ENCODE peak calls at places on chromosomes 4 and X, in eight cellular contexts. E is activated CD4-positive, alpha-beta T cell treated with anti-CD3 and anti-CD28 coated beads, Interleukin-2, amount 10 ng/mL, durations not matched to agents 7 days and 5 days; F is SK-N-DZ; S is psoas muscle; J is left lung; K is fibroblast of lung; R is upper lobe of right lung; C is NCI-H1436. G is an unnamed sample.
A peak's percentile ranks its signal among the peaks of the same experiment; 100 is the strongest.

GRCh38 chr4:123497328-123497727 is 100.7 kb downstream of the SPRY1 start:
- DNase-seq in K (peak; percentile 28), C (no peak), J (no peak), R (no peak), E (no peak), F (no peak), S (no peak), G (no peak)

GRCh38 chrX:129744881-129745321 is 6.1 kb downstream of the XPNPEP2 start:
- DNase-seq in K (no peak), S (no peak), R (no peak), C (no peak), F (no peak), J (no peak), E (peak; percentile 55), G (no peak)

GRCh38 chrX:22203186-22203585 is 69.5 kb upstream of the CBLL2 start:
- DNase-seq in E (no peak), C (no peak), K (no peak), F (no peak), S (no peak), R (no peak), J (no peak), G (no peak)

GRCh38 chr4:160180206-160180605 is 1077.3 kb downstream of the RAPGEF2 start:
- DNase-seq in C (no peak), F (no peak), E (no peak), R (no peak), K (no peak), S (no peak), J (no peak), G (no peak)

GRCh38 chr4:141786921-141787320 is 150.5 kb downstream of the IL15 start:
- DNase-seq in F (no peak), K (no peak), R (no peak), E (no peak), J (no peak), S (no peak), C (no peak), G (no peak)

GRCh38 chrX:6660567-6661252 is 125.8 kb upstream of the VCX3A start:
- DNase-seq in R (no peak), S (no peak), F (no peak), C (no peak), J (no peak), E (no peak), K (no peak), G (no peak)

GRCh38 chr4:5933996-5934831 is 41.3 kb upstream of the CRMP1 start:
- DNase-seq in R (no peak), F (no peak), S (no peak), E (no peak), K (no peak), J (no peak), C (no peak), G (no peak)

GRCh38 chr4:1793496-1793840 is 375 bp downstream of the FGFR3 start:
- DNase-seq in C (no peak), K (no peak), E (peak; percentile 49), R (peak; percentile 79), J (no peak), F (no peak), S (no peak), G (no peak)

GRCh38 chr4:85496146-85496849 is 21.3 kb downstream of the ARHGAP24 start:
- DNase-seq in J (no peak), E (no peak), C (no peak), S (no peak), R (no peak), K (no peak), F (no peak), G (no peak)

GRCh38 chr4:101643201-101643600 is 147.3 kb upstream of the BANK1 start:
- DNase-seq in S (no peak), E (no peak), R (no peak), C (no peak), K (no peak), F (no peak), J (no peak), G (no peak)

GRCh38 chr4:8871417-8872401 is at the start of gene HMX1:
- DNase-seq in R (no peak), F (peak; percentile 88), K (no peak), S (peak; percentile 28), E (no peak), C (no peak), J (no peak), G (peak; percentile 20)

GRCh38 chr4:96483308-96484030 is 643.6 kb downstream of the PDHA2 start:
- DNase-seq in J (no peak), S (no peak), C (no peak), E (no peak), R (no peak), K (no peak), F (no peak), G (no peak)

GRCh38 chr4:137635596-137635995 is 103.3 kb upstream of the PCDH18 start:
- DNase-seq in S (no peak), E (no peak), R (no peak), F (no peak), C (no peak), K (peak; percentile 63), J (no peak), G (no peak)

GRCh38 chr4:189773909-189774308 is 166.8 kb upstream of the FRG1 start:
- DNase-seq in F (no peak), J (no peak), E (no peak), C (no peak), R (no peak), K (no peak), S (no peak), G (no peak)

GRCh38 chr4:119865389-119865788 is 201.3 kb downstream of the MAD2L1 start:
- DNase-seq in S (no peak), J (no peak), K (no peak), E (no peak), C (no peak), R (no peak), F (no peak), G (no peak)

GRCh38 chr4:48967626-48968025 is 18.4 kb upstream of the CWH43 start:
- DNase-seq in S (no peak), E (no peak), F (no peak), R (no peak), C (no peak), K (peak; percentile 6), J (no peak), G (no peak)

GRCh38 chrX:39772057-39772832 is 325.5 kb downstream of the BCOR start:
- DNase-seq in S (no peak), K (peak; percentile 28), F (no peak), J (no peak), E (peak; percentile 43), R (no peak), C (no peak), G (no peak)

GRCh38 chr4:20249333-20249732 is 2.4 kb upstream of the SLIT2 start:
- DNase-seq in R (no peak), K (peak; percentile 78), J (no peak), F (peak; percentile 52), S (no peak), E (no peak), C (no peak), G (no peak)

GRCh38 chrX:153495903-153496629 is 1.3 kb downstream of the BGN start:
- DNase-seq in J (no peak), R (no peak), K (no peak), S (no peak), F (no peak), C (no peak), E (no peak), G (no peak)

GRCh38 chrX:11407331-11408110 is 114.3 kb downstream of the AMELX start:
- DNase-seq in S (no peak), F (no peak), R (no peak), K (no peak), E (no peak), C (no peak), J (no peak), G (no peak)

GRCh38 chrX:137574102-137574783 is 8.3 kb downstream of the ZIC3 start:
- DNase-seq in E (no peak), C (no peak), R (no peak), S (no peak), J (no peak), K (no peak), F (no peak), G (no peak)

GRCh38 chr4:183876268-183876934 is 28.7 kb upstream of the STOX2 start:
- DNase-seq in C (no peak), J (peak; percentile 84), F (no peak), E (no peak), S (peak; percentile 67), K (peak; percentile 95), R (peak; percentile 88), G (no peak)

GRCh38 chr4:153655004-153655541 is 29.0 kb upstream of the TLR2 start:
- DNase-seq in K (no peak), C (no peak), F (no peak), E (no peak), R (no peak), J (no peak), S (no peak), G (no peak)

GRCh38 chr4:5747746-5748365 is 36.9 kb downstream of the EVC start:
- DNase-seq in F (no peak), S (no peak), R (peak; percentile 5), C (no peak), E (no peak), J (no peak), K (peak; percentile 96), G (no peak)

GRCh38 chr4:116639070-116639577 is 446.3 kb downstream of the TRAM1L1 start:
- DNase-seq in C (no peak), K (no peak), R (no peak), J (no peak), E (no peak), S (no peak), F (peak; percentile 95), G (no peak)

GRCh38 chr4:76623217-76624060 is 188.4 kb downstream of the SHROOM3 start:
- DNase-seq in C (no peak), R (no peak), J (no peak), K (no peak), F (no peak), S (no peak), E (no peak), G (no peak)

GRCh38 chr4:123825596-123826291 is 429.1 kb downstream of the SPRY1 start:
- DNase-seq in E (no peak), C (no peak), J (no peak), K (peak; percentile 81), R (no peak), F (no peak), S (no peak), G (no peak)

G was measured in germinal center.